ENCODE peak calls at places on chromosomes 12 and 14, in seven cellular contexts. B is BE2C, G is lower lobe of right lung, H is AG09309, M is A549, C is H1, K is hepatocyte. I is an unnamed sample.

GRCh38 chr14:104435147-104436046 is 144.2 kb upstream of the C14orf180 start:
- DNase-seq in B (no peak), G (peak), H (no peak), M (no peak), C (no peak), K (no peak), I (no peak)

GRCh38 chr14:75981426-75981825 is 369 bp downstream of the TGFB3 start:
- DNase-seq in B (no peak), G (no peak), H (no peak), M (no peak), C (no peak), K (peak), I (no peak)

GRCh38 chr14:102095871-102096568 is 9.2 kb upstream of the HSP90AA1 start:
- DNase-seq in B (peak), G (no peak), H (no peak), M (no peak), C (no peak), K (no peak), I (no peak)

GRCh38 chr14:71684323-71684722 is 247.9 kb upstream of the RGS6 start:
- DNase-seq in B (no peak), G (no peak), H (no peak), M (no peak), C (no peak), K (no peak), I (no peak)

GRCh38 chr12:99767809-99768208 is 120.3 kb downstream of the GARIN6 start:
- DNase-seq in B (no peak), G (no peak), H (peak), M (no peak), C (no peak), K (peak), I (no peak)

GRCh38 chr12:24478254-24478653 is 470.6 kb downstream of the BCAT1 start:
- DNase-seq in B (no peak), G (no peak), H (no peak), M (no peak), C (no peak), K (no peak), I (no peak)

GRCh38 chr14:30610719-30611388 is 11.3 kb upstream of the SCFD1 start:
- DNase-seq in B (peak), G (peak), H (no peak), M (peak), C (no peak), K (peak), I (no peak)

GRCh38 chr12:70101064-70101463 is 142.2 kb upstream of the CNOT2 start:
- DNase-seq in B (no peak), G (no peak), H (no peak), M (no peak), C (no peak), K (no peak), I (no peak)

GRCh38 chr14:36748814-36749213 is 87.2 kb downstream of the PAX9 start:
- DNase-seq in B (no peak), G (no peak), H (no peak), M (no peak), C (no peak), K (no peak), I (no peak)

GRCh38 chr12:114834621-114835020 is 150.6 kb upstream of the TBX3 start:
- DNase-seq in B (no peak), G (no peak), H (no peak), M (no peak), C (no peak), K (no peak), I (peak)

GRCh38 chr12:46260153-46260912 is 8.5 kb downstream of the SLC38A1 start:
- DNase-seq in B (no peak), G (no peak), H (peak), M (no peak), C (no peak), K (peak), I (no peak)

GRCh38 chr12:104477812-104478388 is 21.2 kb downstream of the CHST11 start:
- DNase-seq in B (no peak), G (no peak), H (no peak), M (no peak), C (no peak), K (no peak), I (no peak)

GRCh38 chr12:6614513-6615177 is 7.5 kb upstream of the CHD4 start:
- DNase-seq in B (no peak), G (no peak), H (no peak), M (peak), C (no peak), K (peak), I (no peak)

GRCh38 chr12:6612652-6613014 is 5.5 kb upstream of the CHD4 start:
- DNase-seq in B (no peak), G (no peak), H (no peak), M (no peak), C (no peak), K (no peak), I (no peak)

GRCh38 chr12:6612247-6612646 is 5.1 kb upstream of the CHD4 start:
- DNase-seq in B (no peak), G (no peak), H (no peak), M (no peak), C (no peak), K (no peak), I (no peak)

GRCh38 chr12:6613776-6614512 is 6.8 kb upstream of the CHD4 start:
- DNase-seq in B (peak), G (peak), H (peak), M (peak), C (peak), K (peak), I (peak)

GRCh38 chr12:6613015-6613775 is 6.0 kb upstream of the CHD4 start:
- DNase-seq in B (peak), G (peak), H (no peak), M (no peak), C (no peak), K (peak), I (peak)
- H3K4me3 ChIP-seq in B (peak), G (peak), H (no peak), M (no peak), C (peak), K (no peak), I (no peak)

GRCh38 chr14:49853572-49854375 is 1.2 kb upstream of the NEMF start:
- DNase-seq in B (peak), G (peak), H (peak), M (peak), C (no peak), K (peak), I (peak)
- H3K4me3 ChIP-seq in B (no peak), G (peak), H (peak), M (peak), C (no peak), K (no peak), I (no peak)

DNA sequence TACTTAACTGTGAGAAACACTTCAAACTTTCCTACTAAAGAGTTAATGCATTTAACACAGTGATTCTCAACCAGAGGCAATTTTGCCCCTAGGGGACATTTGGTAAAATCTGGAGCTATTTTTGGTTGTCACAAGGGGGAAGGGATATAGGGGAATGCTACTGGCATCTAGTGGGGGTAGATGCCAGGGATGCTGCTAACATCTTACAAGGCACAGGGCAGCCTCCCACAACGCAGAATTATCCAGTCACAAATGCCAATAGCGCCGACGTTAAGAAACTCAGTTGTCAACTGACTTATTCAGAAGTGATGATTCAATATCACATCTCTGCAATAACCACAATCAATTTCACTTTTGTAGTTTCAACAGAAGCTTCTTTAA is 2.0 kb downstream of the EEA1 start:
- DNase-seq in B (peak), G (no peak), H (peak), M (no peak), C (no peak), K (peak), I (no peak)
- H3K4me3 ChIP-seq in B (no peak), G (peak), H (peak), M (peak), C (no peak), K (peak), I (peak)

DNA sequence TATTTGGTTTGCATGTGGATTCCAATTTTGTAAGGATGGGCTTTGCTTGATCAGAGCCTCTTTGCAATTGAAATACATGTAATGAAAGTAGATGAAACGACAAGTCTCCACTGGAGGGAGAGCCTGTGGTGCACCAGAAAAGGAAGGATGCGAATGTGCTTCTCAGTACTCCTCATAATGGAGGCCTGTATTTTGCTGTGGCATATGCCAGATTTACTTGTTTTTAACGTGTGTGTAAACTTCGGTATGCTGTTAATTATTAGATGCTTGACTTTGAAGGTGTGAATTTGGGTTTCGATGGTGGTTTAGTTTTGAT is 2.8 kb downstream of the DYRK2 start:
- DNase-seq in B (no peak), G (no peak), H (no peak), M (peak), C (no peak), K (peak), I (no peak)
- H3K4me3 ChIP-seq in B (peak), G (peak), H (peak), M (no peak), C (no peak), K (peak), I (peak)

DNA sequence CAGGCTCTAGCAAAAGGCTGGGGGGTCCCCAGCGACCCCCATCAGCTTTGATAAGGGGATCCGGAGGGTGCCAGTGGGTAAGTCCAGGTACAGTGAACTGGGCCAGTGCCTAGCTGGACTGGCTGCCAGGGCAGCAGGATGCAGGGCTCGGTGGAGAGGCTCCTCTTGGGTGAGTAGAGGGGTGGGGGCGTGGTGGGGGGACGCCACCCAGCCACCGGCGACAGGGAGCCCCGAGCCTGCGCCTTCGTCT is 171 bp downstream of the RAPGEF3 start:
- DNase-seq in B (no peak), G (no peak), H (no peak), M (no peak), C (no peak), K (no peak), I (no peak)
- H3K4me3 ChIP-seq in B (peak), G (peak), H (peak), M (peak), C (peak), K (peak), I (peak)

GRCh38 chr12:32139064-32139421 is 32.4 kb downstream of the BICD1 start:
- DNase-seq in B (no peak), G (no peak), H (no peak), M (no peak), C (no peak), K (peak), I (no peak)
- H3K4me3 ChIP-seq in B (no peak), G (peak), H (no peak), M (no peak), C (peak), K (no peak), I (no peak)

DNA sequence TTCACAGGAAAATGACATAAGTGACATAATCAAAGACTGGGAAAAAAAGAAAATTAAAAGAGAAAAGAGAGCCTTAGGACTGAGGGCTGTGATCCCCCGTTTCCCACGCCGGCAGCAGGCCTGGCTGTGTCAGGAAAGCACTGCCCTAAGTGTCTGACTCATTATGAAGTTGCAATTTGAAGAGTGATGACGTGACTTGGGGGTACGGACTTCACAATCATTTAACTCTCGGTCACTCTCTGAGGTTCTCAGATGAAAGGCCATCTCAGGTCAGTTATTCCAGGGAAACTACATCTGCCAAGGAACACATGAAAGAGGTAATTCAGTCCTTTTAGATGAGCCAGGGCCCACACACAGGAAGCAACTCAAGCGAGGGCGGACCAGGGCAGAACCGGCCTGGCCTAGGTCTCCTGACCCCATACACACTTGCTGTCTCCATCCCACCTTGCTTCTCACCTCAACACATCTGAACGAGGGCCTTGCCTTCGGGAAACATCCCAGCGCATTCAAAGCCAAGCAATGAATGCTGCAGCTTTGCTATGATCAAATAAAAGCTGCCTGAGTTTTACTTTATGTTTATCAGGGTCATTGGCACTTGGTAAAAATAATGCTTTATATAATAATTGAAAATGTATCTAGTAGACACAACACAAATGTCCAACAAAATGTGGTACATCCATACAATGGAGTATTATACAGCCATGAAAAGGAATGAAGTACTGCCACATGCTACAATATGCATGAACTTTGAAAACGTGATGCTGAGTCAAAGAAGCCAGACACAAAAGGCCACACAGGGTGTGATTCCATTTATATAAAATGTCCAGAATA is 2.7 kb downstream of the SSH1 start:
- DNase-seq in B (no peak), G (no peak), H (peak), M (peak), C (no peak), K (peak), I (peak)
- H3K4me3 ChIP-seq in B (no peak), G (no peak), H (no peak), M (peak), C (no peak), K (no peak), I (peak)